ENCODE peak calls at places on chromosomes 12 and 14, in nine cellular contexts. U is breast epithelium, V is HFFc6, C is dorsolateral prefrontal cortex, T is AG10803, H is body of pancreas, I is tibial nerve, A is stomach, Z is right atrium auricular region. N is an unnamed sample.

GRCh38 chr12:92582888-92583287 is 119.9 kb upstream of the PLEKHG7 start:
- DNase-seq in T (no peak), H (no peak), V (no peak), A (no peak), C (no peak), U (no peak), Z (no peak), I (no peak), N (no peak)

GRCh38 chr12:71846322-71846940 is 6.9 kb downstream of the TBC1D15 start:
- DNase-seq in V (peak), I (no peak), U (no peak), Z (no peak), C (no peak), A (no peak), T (peak), H (no peak), N (no peak)

GRCh38 chr14:66483322-66483721 is 2.8 kb upstream of the CCDC196 start:
- DNase-seq in U (no peak), H (peak), C (no peak), T (peak), A (no peak), V (no peak), Z (no peak), I (peak), N (no peak)

GRCh38 chr12:6607751-6608591 is 792 bp upstream of the CHD4 start:
- DNase-seq in T (no peak), Z (peak), U (no peak), A (peak), V (peak), C (no peak), H (peak), I (peak), N (no peak)

GRCh38 chr14:104891664-104892500 is 26.8 kb downstream of the CEP170B start:
- DNase-seq in H (peak), T (no peak), C (no peak), I (no peak), U (peak), A (no peak), V (no peak), Z (no peak), N (no peak)

GRCh38 chr14:105421723-105422615 is 2.3 kb downstream of the MTA1 start:
- DNase-seq in A (no peak), H (no peak), V (no peak), C (no peak), I (no peak), Z (no peak), T (no peak), U (no peak), N (no peak)

GRCh38 chr12:100681074-100681473 is 107.6 kb downstream of the GAS2L3 start:
- DNase-seq in I (no peak), C (no peak), H (no peak), Z (no peak), A (no peak), T (no peak), V (no peak), U (no peak), N (no peak)

GRCh38 chr12:54935235-54935951 is 49.2 kb downstream of the TESPA1 start:
- DNase-seq in U (no peak), Z (no peak), I (no peak), A (no peak), H (no peak), V (peak), T (peak), C (no peak), N (no peak)

GRCh38 chr12:67832155-67832554 is 157.1 kb upstream of the IFNG-AS1 start:
- DNase-seq in V (no peak), A (no peak), U (no peak), H (no peak), C (no peak), T (no peak), Z (no peak), I (no peak), N (no peak)

GRCh38 chr14:77125275-77126073 is 16.1 kb downstream of the ZDHHC22 start:
- DNase-seq in V (no peak), C (no peak), Z (peak), H (no peak), T (no peak), U (no peak), I (no peak), A (no peak), N (no peak)

GRCh38 chr14:77126074-77126325 is 15.6 kb downstream of the ZDHHC22 start:
- DNase-seq in T (no peak), A (no peak), U (no peak), V (no peak), H (no peak), I (no peak), Z (no peak), C (no peak), N (no peak)

GRCh38 chr14:77123381-77124344 is 17.9 kb downstream of the ZDHHC22 start:
- DNase-seq in T (no peak), C (peak), Z (no peak), U (peak), V (no peak), H (peak), I (no peak), A (peak), N (no peak)

GRCh38 chr14:77126461-77126990 is 15.1 kb downstream of the ZDHHC22 start:
- DNase-seq in U (no peak), I (no peak), Z (peak), C (no peak), A (no peak), H (no peak), V (no peak), T (no peak), N (no peak)

GRCh38 chr14:77124345-77125274 is 17.0 kb downstream of the ZDHHC22 start:
- DNase-seq in U (no peak), H (peak), C (peak), A (peak), I (peak), T (no peak), Z (peak), V (peak), N (no peak)
- TF ChIP-seq CTCF in U (peak), H (peak), C (no peak), A (no peak), I (peak), T (no peak), Z (peak), V (peak), N (peak)

DNA sequence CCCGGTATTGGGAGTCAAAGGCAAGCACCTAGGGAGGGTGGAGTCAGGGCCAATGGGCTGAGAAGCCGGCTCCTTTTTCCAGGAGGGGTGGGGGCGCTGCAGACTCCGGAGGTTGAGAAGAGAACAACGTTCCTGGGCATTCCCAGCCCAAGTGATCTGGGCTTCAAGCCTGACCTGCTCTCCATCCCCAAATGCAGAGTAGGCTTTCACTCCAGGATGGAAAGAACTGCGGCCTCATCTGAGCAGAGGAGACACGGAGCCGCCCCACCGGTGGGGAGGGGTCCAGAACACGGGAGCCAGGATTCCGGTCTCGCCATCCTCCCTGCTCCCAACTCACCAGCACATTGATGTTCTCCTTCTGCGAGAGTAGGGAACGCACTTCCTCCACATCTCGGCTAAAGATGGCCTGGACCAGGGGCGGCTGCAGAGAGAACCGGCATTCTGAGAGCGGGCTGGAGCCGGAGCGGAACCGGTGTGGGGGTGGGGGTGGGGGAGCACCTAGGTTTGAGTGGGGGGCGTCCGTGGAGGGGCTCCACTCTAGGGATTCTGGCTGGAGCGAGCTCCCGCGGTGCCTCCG is 605 bp downstream of the ANKRD52 start:
- DNase-seq in I (no peak), Z (no peak), H (no peak), U (no peak), C (no peak), T (no peak), V (no peak), A (no peak), N (no peak)
- TF ChIP-seq CTCF in I (no peak), Z (no peak), H (no peak), U (no peak), C (no peak), T (peak), V (peak), A (no peak), N (no peak)

DNA sequence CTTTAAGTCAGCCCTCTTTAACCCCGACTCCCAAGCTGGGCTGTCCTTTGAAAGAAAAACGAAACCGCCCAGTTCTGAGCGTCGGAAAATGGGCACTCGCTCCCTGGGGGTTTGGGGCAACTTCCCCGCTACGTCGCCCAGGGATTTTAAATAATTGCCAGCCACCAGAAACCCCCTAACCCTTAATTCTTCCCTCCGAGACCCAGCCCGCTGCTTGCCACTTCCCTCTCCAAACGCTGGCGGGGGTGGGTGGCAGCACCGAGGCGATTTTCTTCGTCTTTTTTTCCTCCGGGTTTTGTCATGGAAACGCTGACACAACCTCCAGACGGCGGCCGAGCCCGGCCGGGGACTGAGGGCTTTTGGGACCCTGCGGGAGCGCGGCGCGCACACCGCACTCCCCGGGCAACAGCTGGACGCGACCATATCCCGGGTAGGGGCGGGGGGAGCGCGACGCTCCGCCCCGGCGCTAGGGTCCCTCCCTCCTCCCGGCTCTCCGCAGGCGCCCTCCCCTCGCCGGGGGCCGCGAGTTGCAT is at the start of gene CHST11:
- DNase-seq in H (peak), T (peak), U (no peak), C (peak), A (peak), I (peak), Z (peak), V (peak), N (peak)
- TF ChIP-seq CTCF in H (peak), T (peak), U (peak), C (no peak), A (no peak), I (no peak), Z (peak), V (peak), N (peak)

GRCh38 chr12:80593766-80594165 is 113.7 kb upstream of the MYF6 start:
- DNase-seq in U (no peak), H (no peak), Z (no peak), A (no peak), C (no peak), V (peak), I (no peak), T (peak), N (no peak)

GRCh38 chr12:80602455-80602854 is 105.0 kb upstream of the MYF6 start:
- DNase-seq in V (no peak), U (no peak), A (no peak), Z (no peak), C (no peak), T (no peak), H (no peak), I (no peak), N (no peak)

GRCh38 chr12:80596509-80596908 is 110.9 kb upstream of the MYF6 start:
- DNase-seq in I (no peak), U (no peak), C (no peak), H (no peak), Z (no peak), T (no peak), A (no peak), V (no peak), N (no peak)

DNA sequence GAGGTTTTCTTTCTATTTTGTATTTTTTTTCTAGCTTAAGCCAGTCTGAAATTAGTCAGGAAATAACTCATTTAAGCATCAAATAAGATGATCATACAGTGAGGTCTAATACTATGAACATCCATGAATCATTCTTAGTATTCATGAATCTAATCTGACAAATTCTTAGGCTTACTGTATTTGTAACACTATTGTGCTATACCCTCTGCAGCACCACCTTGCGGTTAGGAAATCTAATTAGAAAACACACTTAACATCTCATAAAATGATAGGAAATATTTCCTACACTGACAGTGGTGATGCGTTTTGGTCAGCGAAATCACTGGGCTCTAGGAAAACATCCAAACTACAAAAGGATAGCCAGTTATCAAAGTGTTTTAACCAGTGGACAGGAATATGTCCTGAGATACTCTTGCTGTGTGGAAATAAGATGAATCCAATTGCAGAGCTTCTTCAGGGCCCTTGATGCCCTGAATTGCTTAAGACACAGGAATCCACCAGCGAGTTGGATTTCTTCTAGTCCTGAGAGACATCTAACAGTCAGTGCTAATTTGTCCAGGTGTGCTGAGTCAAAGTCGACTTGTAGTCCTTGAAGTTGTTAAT is 109.3 kb upstream of the MYF6 start:
- DNase-seq in V (peak), C (no peak), H (peak), A (no peak), T (peak), I (no peak), U (no peak), Z (no peak), N (no peak)
- TF ChIP-seq CTCF in V (peak), C (no peak), H (no peak), A (no peak), T (peak), I (peak), U (peak), Z (peak), N (peak)

DNA sequence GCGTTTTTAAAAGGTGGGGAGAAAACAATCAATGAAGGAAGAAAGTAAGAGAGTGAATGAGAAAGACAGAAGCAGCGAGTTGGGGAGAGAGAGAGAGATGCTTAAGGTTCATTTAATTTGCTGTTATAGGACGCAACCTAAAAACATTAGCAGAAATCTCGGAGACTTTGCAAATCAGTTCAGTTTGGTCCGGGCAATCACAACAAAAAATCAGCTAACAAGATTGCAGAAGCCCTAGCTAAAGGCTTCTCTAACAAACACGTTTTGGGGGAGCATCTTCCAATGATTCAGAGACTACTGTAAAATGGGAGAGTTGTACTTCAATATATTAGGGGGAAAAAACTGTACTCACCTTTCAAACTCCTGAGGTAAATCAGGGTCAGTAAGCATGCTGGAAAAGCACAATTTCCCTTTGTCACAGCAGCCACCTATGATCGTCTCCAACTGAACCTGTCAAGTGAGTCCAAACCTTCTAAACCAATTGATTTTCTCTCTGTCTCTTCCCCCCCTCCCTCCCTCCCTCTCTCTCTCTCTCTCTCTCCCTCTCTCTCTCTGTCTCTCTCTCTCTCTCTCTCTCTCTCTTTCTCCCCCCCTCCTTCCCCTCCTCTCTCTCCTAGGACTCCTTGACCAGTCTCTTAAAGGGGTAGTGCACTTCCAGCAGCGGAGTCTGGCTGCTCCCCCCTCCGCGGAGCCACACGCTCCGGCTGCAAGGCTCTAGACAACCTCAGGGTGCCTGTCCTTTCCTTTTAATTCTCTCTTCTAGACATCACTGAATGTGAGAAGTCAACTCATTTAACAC is at the start of gene SOX5:
- DNase-seq in U (no peak), Z (peak), T (peak), I (peak), A (peak), H (peak), C (peak), V (no peak), N (no peak)
- TF ChIP-seq CTCF in U (no peak), Z (no peak), T (no peak), I (no peak), A (no peak), H (no peak), C (no peak), V (no peak), N (no peak)

GRCh38 chr12:27524839-27525238 is 833 bp downstream of the PPFIBP1 start:
- DNase-seq in I (peak), T (peak), A (no peak), V (peak), C (no peak), H (no peak), U (no peak), Z (no peak), N (no peak)
- TF ChIP-seq CTCF in I (peak), T (no peak), A (no peak), V (peak), C (peak), H (no peak), U (no peak), Z (no peak), N (peak)